ENCODE peak calls at places on chromosomes 11 and 22, in nine cellular contexts. L, A, U, I, M, N, R, C and F are unnamed samples.

GRCh38 chr11:27213232-27213660 is 149.8 kb downstream of the CCDC34 start:
- DNase-seq in L (no peak), A (no peak), U (peak; percentile 38), I (peak; percentile 52), M (peak; percentile 93), N (peak; percentile 80), R (no peak), C (peak; percentile 85), F (no peak)

GRCh38 chr22:45455212-45455611 is 41.7 kb downstream of the RIBC2 start:
- DNase-seq in L (no peak), A (no peak), U (no peak), I (no peak), M (no peak), N (no peak), R (no peak), C (no peak), F (no peak)

GRCh38 chr22:33105501-33105911 is 47.3 kb upstream of the SYN3 start:
- DNase-seq in L (no peak), A (no peak), U (no peak), I (no peak), M (peak; percentile 4), N (peak; percentile 38), R (no peak), C (peak; percentile 3), F (no peak)

GRCh38 chr11:26078217-26078821 is 253.6 kb upstream of the ANO3 start:
- DNase-seq in L (no peak), A (no peak), U (no peak), I (no peak), M (no peak), N (no peak), R (no peak), C (peak; percentile 31), F (no peak)

GRCh38 chr22:48615171-48616008 is 1212.3 kb downstream of the BRD1 start:
- DNase-seq in L (no peak), A (no peak), U (no peak), I (no peak), M (no peak), N (no peak), R (no peak), C (no peak), F (no peak)

GRCh38 chr22:25659413-25659812 is 82.6 kb upstream of the MYO18B start:
- DNase-seq in L (no peak), A (no peak), U (no peak), I (no peak), M (no peak), N (no peak), R (no peak), C (no peak), F (no peak)

GRCh38 chr11:8828055-8828454 is 82.9 kb upstream of the AKIP1 start:
- DNase-seq in L (no peak), A (no peak), U (no peak), I (no peak), M (no peak), N (no peak), R (no peak), C (no peak), F (no peak)

GRCh38 chr11:112656772-112657428 is 304.3 kb upstream of the NCAM1 start:
- DNase-seq in L (no peak), A (no peak), U (peak; percentile 42), I (no peak), M (peak; percentile 77), N (peak; percentile 48), R (no peak), C (peak; percentile 44), F (no peak)

GRCh38 chr11:74019860-74020259 is 11.0 kb upstream of the UCP3 start:
- DNase-seq in L (no peak), A (no peak), U (peak; percentile 14), I (no peak), M (no peak), N (no peak), R (no peak), C (no peak), F (peak; percentile 90)

GRCh38 chr11:57095417-57095816 is 86.3 kb upstream of the LRRC55 start:
- DNase-seq in L (no peak), A (no peak), U (peak; percentile 5), I (no peak), M (no peak), N (no peak), R (no peak), C (no peak), F (no peak)

GRCh38 chr22:40922484-40923303 is 28.5 kb upstream of the RBX1 start:
- DNase-seq in L (no peak), A (peak; percentile 20), U (peak; percentile 72), I (peak; percentile 55), M (peak; percentile 83), N (peak; percentile 84), R (no peak), C (peak; percentile 81), F (peak; percentile 8)

DNA sequence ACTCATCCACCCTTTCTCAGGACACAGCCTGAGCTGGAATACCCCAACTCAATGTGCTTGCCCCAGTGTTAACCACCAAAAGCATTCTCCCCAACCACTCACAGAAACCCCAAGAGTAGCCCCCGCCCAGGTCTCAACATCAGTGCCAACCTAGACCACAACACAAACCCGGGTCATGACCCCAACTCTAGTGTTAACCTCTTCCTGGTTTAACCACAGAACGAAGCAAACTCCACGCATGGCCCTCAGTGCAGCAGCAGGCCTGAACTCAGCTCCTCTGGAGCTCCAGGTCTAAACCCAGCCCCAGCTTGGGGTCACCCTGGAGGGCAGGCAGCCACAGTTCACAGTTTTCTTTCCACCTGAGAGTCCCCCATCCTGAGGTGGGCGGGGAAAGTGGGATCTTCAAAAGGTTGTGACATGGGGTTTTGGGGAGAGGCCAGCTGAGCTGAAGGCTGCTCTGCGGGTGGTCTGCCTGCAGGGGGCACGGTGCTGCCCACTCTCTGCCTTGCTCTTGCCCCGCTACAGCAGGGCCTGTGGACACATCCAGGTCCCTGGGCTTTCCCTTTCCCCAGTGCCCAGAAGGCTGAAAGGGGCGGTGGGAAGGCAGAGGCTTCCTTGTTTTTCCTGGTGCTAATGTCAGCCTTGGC is 37.9 kb downstream of the NECTIN1 start:
- DNase-seq in L (no peak), A (no peak), U (peak; percentile 39), I (peak; percentile 37), M (no peak), N (no peak), R (no peak), C (no peak), F (peak; percentile 71)
- TF ChIP-seq CTCF in L (no peak), A (no peak), U (peak; percentile 24), I (peak; percentile 7), M (no peak), N (no peak), R (no peak), C (no peak), F (peak; percentile 37)

GRCh38 chr11:19800714-19801519 is 88.3 kb downstream of the NAV2 start:
- DNase-seq in L (no peak), A (no peak), U (no peak), I (no peak), M (peak; percentile 31), N (no peak), R (no peak), C (no peak), F (no peak)
- TF ChIP-seq CTCF in L (no peak), A (no peak), U (no peak), I (peak; percentile 41), M (peak; percentile 29), N (peak; percentile 26), R (no peak), C (peak; percentile 16), F (no peak)

GRCh38 chr22:42967933-42968332 is 47.0 kb downstream of the PACSIN2 start:
- DNase-seq in L (no peak), A (no peak), U (peak; percentile 68), I (no peak), M (no peak), N (no peak), R (peak; percentile 80), C (no peak), F (no peak)
- TF ChIP-seq CTCF in L (no peak), A (no peak), U (peak; percentile 36), I (no peak), M (no peak), N (no peak), R (no peak), C (peak; percentile 29), F (no peak)

GRCh38 chr11:62122076-62122475 is 1.7 kb upstream of the INCENP start:
- DNase-seq in L (no peak), A (peak; percentile 11), U (no peak), I (peak; percentile 59), M (no peak), N (peak; percentile 22), R (peak; percentile 47), C (no peak), F (no peak)
- TF ChIP-seq CTCF in L (no peak), A (peak; percentile 16), U (peak; percentile 17), I (peak; percentile 53), M (no peak), N (peak; percentile 34), R (no peak), C (peak; percentile 35), F (no peak)

DNA sequence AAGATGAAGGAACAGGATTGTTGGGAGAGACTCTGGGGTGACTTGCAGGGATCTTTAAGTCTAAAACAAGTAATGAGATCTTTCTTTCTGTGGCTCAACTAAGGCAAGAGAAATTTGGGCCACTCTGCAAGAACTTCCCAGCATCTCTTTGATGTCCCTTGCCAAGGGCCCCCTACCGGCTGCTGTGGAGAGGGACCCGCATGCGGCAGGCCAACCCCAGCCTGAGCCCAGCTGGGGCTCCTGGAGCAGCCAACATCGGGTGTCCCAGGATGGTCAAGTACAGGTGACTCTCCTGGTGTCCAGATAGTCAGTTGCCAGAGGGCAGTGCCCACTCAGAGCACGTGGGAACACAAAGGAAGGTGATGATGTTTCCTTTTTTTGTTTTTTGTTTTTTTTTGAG is 363.2 kb downstream of the TBC1D22A start:
- DNase-seq in L (no peak), A (peak; percentile 28), U (peak; percentile 18), I (no peak), M (no peak), N (peak; percentile 6), R (peak; percentile 31), C (peak; percentile 8), F (no peak)
- TF ChIP-seq CTCF in L (no peak), A (peak; percentile 24), U (peak; percentile 22), I (peak; percentile 9), M (peak; percentile 20), N (peak; percentile 23), R (no peak), C (no peak), F (no peak)

DNA sequence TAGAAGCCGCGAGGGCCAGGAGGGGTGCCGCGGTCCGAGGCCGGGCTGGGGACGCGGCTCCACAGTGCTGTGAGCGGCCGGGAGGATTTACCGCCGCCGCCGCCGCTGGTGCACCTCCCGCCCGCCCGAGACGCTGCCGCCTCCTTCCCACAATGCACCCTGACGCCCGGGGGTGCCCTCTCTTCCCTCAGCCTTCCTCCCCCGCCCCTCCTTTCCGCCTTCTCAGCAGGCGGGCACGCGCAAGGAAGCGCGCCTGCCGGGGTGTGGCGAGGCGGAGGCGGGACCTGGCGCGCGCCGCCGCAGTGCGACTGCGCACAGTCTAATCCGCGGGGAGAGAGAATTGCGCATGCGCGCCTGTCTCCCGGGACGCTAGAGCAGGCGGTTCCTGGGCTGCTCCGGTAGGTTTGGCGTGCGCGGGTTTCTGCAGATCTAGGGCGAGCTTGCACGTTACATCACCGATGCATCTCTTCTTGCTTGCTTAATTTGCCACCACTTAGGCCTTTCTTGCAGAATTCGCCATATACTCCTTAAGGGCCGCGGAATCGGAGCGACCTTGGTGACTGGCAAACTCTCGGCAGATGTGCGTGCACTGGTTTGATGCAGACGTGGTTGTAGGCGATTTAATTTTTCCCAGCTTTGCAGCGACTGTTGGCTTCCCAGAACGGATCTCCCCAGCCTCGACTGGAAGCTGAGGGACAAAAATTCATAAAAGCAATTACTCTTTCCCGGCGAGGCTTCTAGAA is at the start of the genes GVQW3 and THAP12:
- DNase-seq in L (peak; percentile 98), A (peak; percentile 99), U (peak; percentile 99), I (peak; percentile 99), M (peak; percentile 96), N (peak; percentile 98), R (peak; percentile 99), C (peak; percentile 98), F (peak; percentile 97)
- TF ChIP-seq CTCF in L (peak; percentile 25), A (peak; percentile 42), U (peak; percentile 19), I (peak; percentile 25), M (no peak), N (no peak), R (peak; percentile 11), C (no peak), F (no peak)